ENCODE peak calls at places on chromosomes 4 and X, in four cellular contexts. W, J, Z and G are unnamed samples.

GRCh38 chrX:139691843-139692505 is 16.0 kb downstream of the MCF2 start:
- DNase-seq in W (peak), J (no peak), Z (no peak), G (no peak)

GRCh38 chrX:69178592-69178991 is 13.3 kb upstream of the PJA1 start:
- DNase-seq in W (no peak), J (no peak), Z (no peak), G (no peak)

GRCh38 chr4:102819588-102820365 is 7.6 kb downstream of the UBE2D3 start:
- DNase-seq in W (no peak), J (no peak), Z (no peak), G (no peak)

GRCh38 chr4:152693875-152694274 is 14.1 kb upstream of the TMEM154 start:
- DNase-seq in W (no peak), J (no peak), Z (no peak), G (no peak)

GRCh38 chr4:20356565-20356964 is 104.9 kb downstream of the SLIT2 start:
- DNase-seq in W (no peak), J (no peak), Z (no peak), G (no peak)

GRCh38 chrX:15930585-15930984 is 76.0 kb upstream of the AP1S2 start:
- DNase-seq in W (peak), J (no peak), Z (peak), G (no peak)

GRCh38 chr4:1676605-1677525 is 7.2 kb downstream of the FAM53A start:
- DNase-seq in W (no peak), J (no peak), Z (no peak), G (no peak)

GRCh38 chr4:91345632-91346031 is 958.1 kb upstream of the GRID2 start:
- DNase-seq in W (no peak), J (no peak), Z (no peak), G (no peak)

GRCh38 chr4:124105212-124105611 is 607.3 kb downstream of the ANKRD50 start:
- DNase-seq in W (no peak), J (no peak), Z (peak), G (no peak)

GRCh38 chr4:104896623-104897296 is 249.9 kb upstream of the TET2 start:
- DNase-seq in W (no peak), J (no peak), Z (no peak), G (no peak)

GRCh38 chr4:114694770-114695169 is 96.2 kb downstream of the UGT8 start:
- DNase-seq in W (peak), J (no peak), Z (peak), G (no peak)
- TF ChIP-seq CTCF in W (peak), J (peak), Z (peak), G (peak)

GRCh38 chrX:131831185-131831520 is 191.9 kb upstream of the STK26 start:
- DNase-seq in W (no peak), J (no peak), Z (no peak), G (no peak)

GRCh38 chrX:131826572-131826971 is 196.5 kb upstream of the STK26 start:
- DNase-seq in W (no peak), J (no peak), Z (no peak), G (no peak)

GRCh38 chrX:131828482-131828881 is 194.6 kb upstream of the STK26 start:
- DNase-seq in W (peak), J (no peak), Z (no peak), G (no peak)

GRCh38 chrX:131830400-131831184 is 192.5 kb upstream of the STK26 start:
- DNase-seq in W (peak), J (peak), Z (peak), G (no peak)

DNA sequence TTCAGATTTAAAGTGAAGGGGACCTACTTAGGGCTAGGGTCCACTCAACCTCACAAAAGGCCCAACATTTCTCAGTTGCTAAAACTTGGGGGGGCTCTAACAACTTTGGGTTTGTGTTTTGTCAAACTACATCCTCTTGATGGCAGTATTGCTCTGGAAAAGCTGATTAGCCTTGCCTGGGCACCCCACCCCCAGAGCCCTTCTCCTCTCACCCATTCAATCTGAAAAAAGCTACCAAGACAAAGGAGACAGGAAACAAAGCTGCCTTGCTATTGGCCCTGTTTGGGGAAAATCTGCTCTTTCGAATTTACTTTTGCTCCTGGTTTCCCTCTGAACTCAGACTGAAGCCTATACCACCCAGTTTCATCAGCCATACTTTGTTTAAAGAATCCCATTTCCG is 195.2 kb upstream of the STK26 start:
- DNase-seq in W (peak), J (no peak), Z (no peak), G (no peak)
- TF ChIP-seq CTCF in W (peak), J (peak), Z (no peak), G (peak)

GRCh38 chrX:5042563-5042962 is 1186.1 kb downstream of the NLGN4X start:
- DNase-seq in W (no peak), J (no peak), Z (no peak), G (no peak)
- TF ChIP-seq CTCF in W (no peak), J (no peak), Z (no peak), G (no peak)

GRCh38 chr4:117700111-117700892 is 334.0 kb upstream of the NDST3 start:
- DNase-seq in W (peak), J (no peak), Z (no peak), G (no peak)
- TF ChIP-seq CTCF in W (peak), J (no peak), Z (no peak), G (peak)

GRCh38 chrX:18377802-18378201 is 23.3 kb upstream of the SCML2 start:
- DNase-seq in W (peak), J (no peak), Z (no peak), G (no peak)
- TF ChIP-seq CTCF in W (peak), J (peak), Z (no peak), G (peak)

GRCh38 chr4:38759077-38759789 is 23.6 kb downstream of the TLR10 start:
- DNase-seq in W (peak), J (peak), Z (peak), G (no peak)

GRCh38 chr4:38760915-38761314 is 21.9 kb downstream of the TLR10 start:
- DNase-seq in W (no peak), J (no peak), Z (no peak), G (no peak)

GRCh38 chr4:38762560-38762959 is 20.2 kb downstream of the TLR10 start:
- DNase-seq in W (no peak), J (no peak), Z (no peak), G (no peak)

GRCh38 chr4:38757945-38758344 is 24.8 kb downstream of the TLR10 start:
- DNase-seq in W (peak), J (no peak), Z (no peak), G (no peak)

DNA sequence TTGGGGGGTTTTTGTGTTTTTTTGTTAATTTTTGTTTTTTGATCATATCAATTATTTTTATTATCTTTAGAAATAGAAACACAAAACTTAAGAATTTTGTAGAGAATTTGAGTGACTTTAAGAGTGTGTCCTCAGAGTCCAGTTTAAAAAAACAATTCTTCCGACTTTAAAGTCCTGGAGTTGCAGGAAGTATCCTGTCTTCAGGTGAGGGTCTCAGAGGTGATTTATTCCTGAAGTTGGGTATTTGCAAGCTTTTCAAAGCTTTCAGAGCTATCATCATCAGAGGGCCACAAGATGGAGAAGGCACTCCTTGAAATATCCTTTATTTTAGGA is 23.0 kb downstream of the TLR10 start:
- DNase-seq in W (no peak), J (no peak), Z (no peak), G (no peak)
- TF ChIP-seq CTCF in W (no peak), J (no peak), Z (peak), G (peak)

GRCh38 chrX:125436855-125437254 is 117.2 kb downstream of the TEX13C start:
- DNase-seq in W (peak), J (peak), Z (no peak), G (no peak)
- TF ChIP-seq CTCF in W (peak), J (no peak), Z (peak), G (peak)